ENCODE peak calls at places on chromosomes 3 and 15, in eight cellular contexts. W is lower lobe of right lung, Y is neural crest cell, L is right lobe of liver, U is BE2C, Z is type B pancreatic cell, Q is fibroblast of the aortic adventitia, N is B cell. G is an unnamed sample.

GRCh38 chr15:48888209-48888608 is 10.3 kb downstream of the EID1 start:
- DNase-seq in Z (no peak), Y (no peak), U (no peak), W (no peak), Q (no peak), N (no peak), L (no peak), G (no peak)

GRCh38 chr15:41994772-41995475 is 22.6 kb upstream of the EHD4 start:
- DNase-seq in W (no peak), Z (no peak), Y (no peak), Q (no peak), L (peak), N (no peak), U (no peak), G (no peak)

GRCh38 chr3:89260721-89261120 is 153.3 kb downstream of the EPHA3 start:
- DNase-seq in Q (no peak), N (no peak), L (no peak), Z (no peak), Y (no peak), W (no peak), U (no peak), G (no peak)

GRCh38 chr3:101171797-101172196 is 148.6 kb downstream of the IMPG2 start:
- DNase-seq in Q (no peak), N (no peak), Z (no peak), U (no peak), L (no peak), W (no peak), Y (no peak), G (no peak)

GRCh38 chr15:63797901-63798300 is 35.8 kb downstream of the HERC1 start:
- DNase-seq in Z (no peak), W (no peak), U (no peak), N (no peak), Q (no peak), Y (no peak), L (no peak), G (no peak)

GRCh38 chr3:143119009-143119914 is at the start of gene CHST2:
- DNase-seq in W (peak), Z (peak), L (peak), N (peak), U (peak), Y (peak), Q (peak), G (no peak)

GRCh38 chr3:163605915-163606314 is 1472.4 kb downstream of the SI start:
- DNase-seq in Q (no peak), N (no peak), Y (no peak), W (no peak), L (no peak), U (no peak), Z (no peak), G (no peak)

GRCh38 chr15:52180851-52181450 is 10.2 kb downstream of the GNB5 start:
- DNase-seq in N (no peak), L (no peak), W (no peak), U (no peak), Y (no peak), Q (no peak), Z (peak), G (no peak)

GRCh38 chr3:100737334-100737733 is 28.0 kb downstream of the TFG start:
- DNase-seq in Z (no peak), U (no peak), Q (peak), L (no peak), N (no peak), W (no peak), Y (no peak), G (no peak)

GRCh38 chr3:23961913-23962312 is 16.8 kb downstream of the NR1D2 start:
- DNase-seq in Y (no peak), Z (no peak), U (no peak), W (no peak), N (no peak), Q (no peak), L (no peak), G (no peak)

GRCh38 chr15:69537085-69537484 is 84.5 kb downstream of the RPLP1 start:
- DNase-seq in U (no peak), Y (no peak), N (no peak), L (no peak), Q (no peak), W (no peak), Z (no peak), G (no peak)

GRCh38 chr3:64063207-64063981 is 40.1 kb upstream of the PSMD6 start:
- DNase-seq in L (no peak), W (no peak), Y (no peak), Z (no peak), Q (peak), N (no peak), U (no peak), G (no peak)

GRCh38 chr3:24709921-24710320 is 215.3 kb upstream of the THRB start:
- DNase-seq in U (no peak), N (no peak), W (no peak), Y (no peak), L (no peak), Q (no peak), Z (no peak), G (no peak)

GRCh38 chr3:192207239-192207638 is 520.1 kb downstream of the FGF12 start:
- DNase-seq in Y (no peak), Q (no peak), N (no peak), Z (no peak), W (no peak), L (no peak), U (no peak), G (no peak)

GRCh38 chr3:50333744-50334328 is 5.8 kb upstream of the TUSC2 start:
- DNase-seq in Q (peak), Y (no peak), L (no peak), Z (no peak), N (no peak), W (no peak), U (no peak), G (no peak)

GRCh38 chr3:153158961-153159735 is 2.9 kb upstream of the RAP2B start:
- DNase-seq in Q (peak), W (no peak), Z (no peak), Y (no peak), U (no peak), N (no peak), L (no peak), G (no peak)

GRCh38 chr3:71987089-71987735 is 202.3 kb upstream of the PROK2 start:
- DNase-seq in W (no peak), L (no peak), Q (peak), Z (no peak), N (no peak), U (no peak), Y (no peak), G (no peak)
- TF ChIP-seq CTCF in W (peak), L (peak), Q (peak), Z (peak), N (no peak), U (peak), Y (peak), G (peak)

DNA sequence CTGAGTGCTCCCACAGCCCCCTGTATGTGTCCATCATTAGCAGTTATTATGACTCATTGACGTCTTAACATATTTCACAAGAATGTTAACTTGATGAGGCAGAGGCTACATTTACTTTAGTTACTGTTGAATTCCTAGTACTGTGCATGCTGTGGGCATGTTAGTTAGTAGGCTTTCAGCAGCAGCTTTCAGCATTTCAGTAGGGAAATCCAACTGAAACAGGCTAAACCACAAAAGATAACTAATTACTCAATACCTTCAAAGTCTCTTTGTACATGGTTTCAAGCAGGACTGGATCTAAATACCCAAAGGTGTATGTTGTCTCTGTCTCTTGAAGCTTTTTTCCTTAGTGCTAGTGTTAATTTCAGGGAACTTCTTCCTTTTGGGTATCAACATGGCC is 229.9 kb upstream of the SUCLG2 start:
- DNase-seq in Z (no peak), W (no peak), N (no peak), Q (no peak), Y (no peak), U (no peak), L (no peak), G (no peak)
- TF ChIP-seq CTCF in Z (no peak), W (no peak), N (no peak), Q (no peak), Y (no peak), U (no peak), L (no peak), G (no peak)

GRCh38 chr15:65414841-65415621 is 7.7 kb downstream of the IGDCC4 start:
- DNase-seq in U (no peak), Z (no peak), Q (peak), W (no peak), L (no peak), N (no peak), Y (peak), G (no peak)
- TF ChIP-seq CTCF in U (no peak), Z (peak), Q (peak), W (no peak), L (no peak), N (no peak), Y (no peak), G (peak)

GRCh38 chr15:35437157-35437556 is 108.8 kb downstream of the DPH6 start:
- DNase-seq in Y (no peak), N (no peak), L (no peak), Q (no peak), W (no peak), U (no peak), Z (no peak), G (no peak)
- TF ChIP-seq CTCF in Y (no peak), N (no peak), L (peak), Q (peak), W (no peak), U (peak), Z (peak), G (no peak)

GRCh38 chr15:35728176-35728938 is 182.4 kb upstream of the DPH6 start:
- DNase-seq in Q (no peak), Y (no peak), N (no peak), U (no peak), Z (no peak), L (no peak), W (no peak), G (peak)
- TF ChIP-seq CTCF in Q (no peak), Y (no peak), N (no peak), U (no peak), Z (no peak), L (no peak), W (no peak), G (no peak)

DNA sequence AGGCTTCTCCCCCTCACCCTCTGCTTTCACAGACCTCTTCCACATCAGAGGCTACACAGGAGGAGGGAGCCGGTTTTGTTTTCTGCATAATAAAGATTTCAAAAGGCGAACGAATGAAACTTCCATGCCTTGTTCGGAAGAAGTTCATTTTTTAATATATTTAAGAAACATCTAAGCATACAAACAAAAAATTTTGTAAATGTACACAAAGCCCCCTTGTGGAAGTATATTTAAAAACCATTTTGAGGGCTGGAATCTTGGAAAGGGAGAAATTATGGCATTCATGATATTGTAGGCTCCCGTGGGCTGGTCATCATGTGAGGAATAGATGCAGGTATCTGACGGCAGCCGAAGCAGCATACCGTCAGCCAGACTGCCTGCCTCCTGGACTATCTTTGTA is 90.4 kb downstream of the MECOM start:
- DNase-seq in N (no peak), L (no peak), Y (no peak), Q (no peak), U (no peak), W (no peak), Z (no peak), G (no peak)
- TF ChIP-seq CTCF in N (no peak), L (no peak), Y (peak), Q (no peak), U (peak), W (no peak), Z (peak), G (peak)

G was measured in kidney epithelial cell.